ENCODE peak calls at places on chromosomes 4 and X, in seven cellular contexts. D is SK-N-SH, K is GM12891, U is H1, Z is GM12878, B is K562, Y is HepG2. S is an unnamed sample.

GRCh38 chrX:11239230-11239629 is 54.0 kb upstream of the AMELX start:
- DNase-seq in D (peak), K (no peak), U (no peak), Z (peak), B (peak), Y (peak), S (no peak)

GRCh38 chrX:63458981-63459380 is 107.8 kb upstream of the SPIN4 start:
- DNase-seq in D (no peak), K (no peak), U (no peak), Z (no peak), B (no peak), Y (no peak), S (no peak)

GRCh38 chr4:48342559-48342878 is 1.2 kb downstream of the SLAIN2 start:
- DNase-seq in D (no peak), K (no peak), U (no peak), Z (no peak), B (peak), Y (no peak), S (no peak)

GRCh38 chr4:121898150-121898549 is 27.9 kb upstream of the BBS7 start:
- DNase-seq in D (no peak), K (no peak), U (no peak), Z (no peak), B (peak), Y (no peak), S (no peak)

GRCh38 chr4:55303818-55304217 is 42.2 kb upstream of the SRD5A3 start:
- DNase-seq in D (no peak), K (no peak), U (no peak), Z (no peak), B (no peak), Y (no peak), S (no peak)

GRCh38 chrX:66014560-66014959 is 25.3 kb downstream of the VSIG4 start:
- DNase-seq in D (no peak), K (no peak), U (no peak), Z (no peak), B (no peak), Y (no peak), S (no peak)

GRCh38 chr4:177455591-177455990 is 13.4 kb upstream of the AGA start:
- DNase-seq in D (no peak), K (no peak), U (no peak), Z (no peak), B (peak), Y (no peak), S (no peak)

GRCh38 chr4:79575709-79576479 is 167.9 kb upstream of the GK2 start:
- DNase-seq in D (no peak), K (no peak), U (no peak), Z (no peak), B (no peak), Y (no peak), S (no peak)

GRCh38 chrX:110173192-110174175 is 144.4 kb downstream of the AMMECR1 start:
- DNase-seq in D (no peak), K (no peak), U (no peak), Z (no peak), B (no peak), Y (no peak), S (no peak)

GRCh38 chr4:147513952-147514351 is 33.1 kb downstream of the EDNRA start:
- DNase-seq in D (no peak), K (no peak), U (no peak), Z (no peak), B (no peak), Y (no peak), S (no peak)

GRCh38 chr4:47525154-47525819 is 40.2 kb downstream of the ATP10D start:
- DNase-seq in D (no peak), K (no peak), U (no peak), Z (no peak), B (no peak), Y (no peak), S (no peak)

DNA sequence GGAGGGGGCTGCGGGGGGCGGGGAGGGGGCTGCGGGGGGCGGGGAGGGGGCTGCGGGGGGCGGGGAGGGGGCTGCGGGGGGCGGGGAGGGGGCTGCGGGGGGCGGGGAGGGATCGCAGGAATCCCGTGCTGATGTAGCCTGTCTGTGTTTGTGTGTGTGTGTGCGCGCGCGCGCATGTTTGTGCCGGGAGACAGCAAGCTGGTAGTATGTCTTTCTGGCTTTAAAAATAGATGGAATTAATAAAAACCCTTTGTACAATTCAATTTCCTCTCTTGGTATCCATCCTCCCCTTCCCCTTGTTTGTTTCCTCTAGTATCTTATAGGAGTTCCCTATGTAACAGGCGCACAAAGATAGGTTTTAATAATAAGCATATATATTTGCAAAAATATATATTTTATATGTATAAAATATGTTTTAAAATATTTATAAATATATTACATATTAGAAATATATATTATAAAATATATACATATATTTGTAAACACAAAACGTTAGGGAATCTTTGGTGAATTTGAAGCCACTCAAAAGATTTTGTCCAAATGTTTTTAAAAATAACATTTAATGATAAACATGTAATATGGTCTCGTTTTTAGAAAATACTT is 782 bp downstream of the ARHGAP24 start:
- DNase-seq in D (no peak), K (no peak), U (peak), Z (no peak), B (no peak), Y (no peak), S (no peak)
- TF ChIP-seq TAF1 in D (no peak), K (no peak), U (no peak), Z (no peak), B (no peak), Y (no peak), S (no peak)

GRCh38 chrX:69238153-69238959 is 73.1 kb upstream of the PJA1 start:
- DNase-seq in D (peak), K (no peak), U (no peak), Z (no peak), B (no peak), Y (no peak), S (no peak)
- TF ChIP-seq TAF1 in D (no peak), K (no peak), U (no peak), Z (no peak), B (no peak), Y (no peak), S (no peak)

GRCh38 chrX:131741103-131741581 is 197.3 kb downstream of the OR13H1 start:
- DNase-seq in D (peak), K (no peak), U (no peak), Z (peak), B (no peak), Y (no peak), S (no peak)

GRCh38 chrX:131747173-131747572 is 203.3 kb downstream of the OR13H1 start:
- DNase-seq in D (peak), K (no peak), U (no peak), Z (peak), B (no peak), Y (no peak), S (no peak)

GRCh38 chrX:131745942-131746489 is 202.1 kb downstream of the OR13H1 start:
- DNase-seq in D (no peak), K (no peak), U (no peak), Z (peak), B (no peak), Y (no peak), S (no peak)

DNA sequence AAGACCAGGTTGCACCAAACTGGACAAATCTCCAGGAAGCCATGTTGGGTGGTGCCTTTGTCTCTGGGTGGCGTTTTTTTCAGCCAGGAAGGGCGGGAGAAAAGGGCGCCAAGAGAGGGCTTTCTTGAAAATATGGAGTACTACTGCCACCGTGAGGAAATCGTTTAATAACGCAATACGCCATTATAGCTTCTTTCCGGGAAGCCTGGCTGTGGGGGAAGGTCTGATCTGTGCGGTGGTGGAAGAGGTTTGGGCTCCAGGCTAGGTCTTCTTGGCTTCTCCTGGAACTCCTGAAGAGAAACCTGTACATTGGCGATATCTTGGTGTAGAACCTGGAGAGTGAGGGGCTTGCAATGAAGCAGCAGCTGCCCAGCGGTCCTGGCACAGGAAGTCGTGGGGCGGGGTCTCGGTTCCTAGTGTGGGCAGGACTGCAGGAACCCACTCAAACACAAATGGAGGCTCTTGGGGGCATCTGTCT is 202.7 kb downstream of the OR13H1 start:
- DNase-seq in D (peak), K (no peak), U (no peak), Z (peak), B (peak), Y (no peak), S (no peak)
- TF ChIP-seq TAF1 in D (no peak), K (no peak), U (no peak), Z (no peak), B (no peak), Y (no peak), S (no peak)

DNA sequence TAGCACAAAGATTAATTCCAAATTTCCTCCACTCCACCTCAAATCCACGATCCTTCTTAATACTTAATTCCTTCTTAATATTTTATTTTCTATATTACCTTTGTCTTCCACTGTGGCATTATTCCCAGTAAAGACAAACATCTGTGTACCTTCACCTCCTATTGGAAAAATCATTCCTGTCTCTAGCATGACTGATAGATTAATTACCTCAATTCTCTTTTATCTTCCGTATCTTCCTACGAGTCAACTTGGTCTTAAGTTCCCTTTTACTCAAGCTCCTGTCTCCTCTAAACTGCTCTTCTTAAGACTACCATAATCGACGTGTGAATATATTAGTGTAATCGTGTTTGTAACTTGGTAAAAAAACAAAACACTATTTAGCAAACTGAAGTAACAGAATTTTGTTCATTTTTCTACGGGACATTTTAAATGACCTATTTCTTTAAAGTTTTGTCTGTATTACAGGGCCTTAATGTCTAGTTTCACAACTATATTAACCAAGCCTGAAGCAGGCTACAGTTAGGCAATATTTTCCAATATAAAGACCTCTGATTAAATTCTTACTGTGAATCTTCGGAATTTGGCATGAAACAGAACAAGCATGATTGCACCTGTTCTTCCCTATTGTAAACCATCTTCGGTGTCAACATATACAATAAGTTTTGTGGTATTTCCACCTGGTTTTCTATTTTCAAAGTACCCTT is 1.1 kb upstream of the USP38 start:
- DNase-seq in D (no peak), K (no peak), U (no peak), Z (no peak), B (peak), Y (no peak), S (no peak)
- TF ChIP-seq TAF1 in D (no peak), K (no peak), U (no peak), Z (no peak), B (no peak), Y (no peak), S (no peak)

GRCh38 chrX:40542208-40542607 is 38.6 kb upstream of the ATP6AP2 start:
- DNase-seq in D (no peak), K (no peak), U (no peak), Z (no peak), B (no peak), Y (no peak), S (no peak)

GRCh38 chrX:40542972-40543371 is 37.8 kb upstream of the ATP6AP2 start:
- DNase-seq in D (peak), K (no peak), U (no peak), Z (no peak), B (no peak), Y (no peak), S (no peak)

GRCh38 chrX:40546870-40547269 is 33.9 kb upstream of the ATP6AP2 start:
- DNase-seq in D (no peak), K (no peak), U (no peak), Z (no peak), B (no peak), Y (no peak), S (no peak)

GRCh38 chrX:40544343-40545250 is 36.2 kb upstream of the ATP6AP2 start:
- DNase-seq in D (peak), K (no peak), U (no peak), Z (no peak), B (peak), Y (peak), S (no peak)

DNA sequence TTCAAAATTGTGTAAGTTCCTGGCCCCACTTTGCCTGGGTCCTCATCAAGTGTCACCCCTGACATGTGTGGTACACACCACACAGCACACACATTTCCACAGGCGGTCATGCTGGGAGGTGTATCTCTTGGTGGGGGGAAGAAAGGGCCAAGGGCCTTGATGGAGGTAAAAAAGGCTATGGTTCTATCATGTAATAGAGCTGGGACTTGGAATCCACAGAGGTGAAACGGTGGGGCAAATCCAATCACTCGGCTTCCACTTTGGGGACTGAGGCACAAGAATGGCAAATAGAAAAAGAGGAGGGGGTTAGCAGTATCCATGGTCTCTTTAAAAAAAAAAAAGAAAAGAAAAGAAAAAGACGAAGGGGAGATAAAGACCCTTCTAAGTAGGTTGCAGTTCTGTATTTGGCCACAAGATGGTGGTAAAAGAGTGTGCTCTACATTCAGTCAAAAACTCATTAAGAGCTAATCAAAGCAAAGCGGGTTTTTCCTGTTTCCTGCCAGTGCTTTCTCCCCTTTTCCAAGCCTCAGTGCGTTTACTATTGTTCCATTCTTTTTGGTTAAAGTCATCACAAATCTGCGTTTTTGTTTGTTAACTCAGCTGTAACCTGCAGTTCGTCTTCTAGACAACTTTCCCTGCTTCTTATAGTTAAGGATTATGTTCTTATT is 37.0 kb upstream of the ATP6AP2 start:
- DNase-seq in D (peak), K (no peak), U (no peak), Z (peak), B (peak), Y (peak), S (no peak)
- TF ChIP-seq TAF1 in D (no peak), K (no peak), U (no peak), Z (no peak), B (no peak), Y (no peak), S (no peak)

DNA sequence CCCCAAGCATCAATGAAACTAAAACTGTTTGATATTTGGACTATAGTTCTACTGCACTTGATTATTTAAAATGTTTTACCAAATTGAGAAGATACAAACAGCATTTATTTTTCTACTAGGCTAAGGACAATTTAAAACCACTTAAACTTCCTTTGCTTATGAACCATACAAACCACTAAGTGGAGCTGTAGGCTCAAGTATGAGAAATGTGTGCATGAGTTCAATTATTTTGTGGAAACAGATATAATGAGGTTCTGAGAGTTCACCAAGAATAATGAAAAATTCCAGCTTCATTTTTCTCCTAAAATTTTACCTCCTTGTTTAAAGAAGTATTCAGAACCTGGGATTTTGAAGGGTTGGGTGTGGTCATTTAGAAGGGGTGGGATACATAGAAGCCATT is 63.1 kb downstream of the SERPINA7 start:
- DNase-seq in D (no peak), K (no peak), U (no peak), Z (no peak), B (no peak), Y (peak), S (no peak)
- TF ChIP-seq TAF1 in D (no peak), K (no peak), U (no peak), Z (no peak), B (no peak), Y (no peak), S (no peak)

DNA sequence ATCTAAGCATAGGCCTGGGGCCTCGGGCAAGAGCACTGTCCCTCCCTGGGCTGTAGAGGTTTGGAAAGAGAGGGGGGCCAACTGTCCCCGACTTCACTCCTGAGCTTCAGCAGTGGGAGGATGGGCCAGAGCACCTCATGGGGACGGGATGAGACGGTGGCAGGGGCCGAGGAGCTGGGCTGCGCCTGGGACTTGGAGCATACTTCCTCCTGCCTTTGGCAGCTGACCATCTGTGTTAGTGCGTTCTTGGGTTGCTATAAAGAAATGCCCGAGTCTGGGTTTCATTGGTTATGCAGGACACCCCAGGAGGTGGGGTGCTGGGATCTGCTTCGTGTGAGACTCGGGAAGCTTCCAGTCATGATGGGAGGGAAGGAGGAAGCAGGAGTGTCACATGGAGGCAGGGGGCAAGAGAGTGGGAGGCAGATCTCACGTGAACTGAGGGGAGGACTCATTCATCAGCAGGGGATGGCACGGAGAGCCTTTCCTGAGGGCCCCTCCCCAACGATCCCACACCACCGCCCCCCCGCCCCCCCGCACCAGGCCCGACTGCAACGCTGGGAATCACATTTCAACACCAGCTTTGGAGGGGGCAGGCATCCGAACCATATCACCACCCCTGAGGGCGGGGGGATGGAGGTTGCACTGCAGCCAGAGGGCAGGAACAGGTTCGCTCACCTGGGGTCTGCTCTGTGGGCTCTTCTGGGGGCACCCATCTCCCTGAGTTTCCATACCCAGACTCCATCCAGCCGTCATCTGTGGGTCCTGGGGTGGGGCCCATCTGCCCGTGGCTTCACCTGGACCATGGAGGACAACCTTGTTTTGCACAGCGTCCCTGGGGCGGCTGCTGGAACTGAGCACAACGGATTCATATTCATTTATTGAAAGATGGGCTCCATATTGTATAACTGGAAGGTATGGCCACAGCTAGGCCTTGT is 7.1 kb downstream of the PSAPL1 start:
- DNase-seq in D (peak), K (no peak), U (peak), Z (no peak), B (no peak), Y (no peak), S (peak)
- TF ChIP-seq TAF1 in D (no peak), K (no peak), U (no peak), Z (no peak), B (no peak), Y (no peak), S (no peak)